ENCODE peak calls at places on chromosomes 12 and 14, in five cellular contexts. L, U, X, R and H are unnamed samples.

GRCh38 chr12:78157199-78157598 is 326.5 kb downstream of the NAV3 start:
- DNase-seq in U (no peak), R (no peak), L (no peak), X (no peak), H (no peak)

GRCh38 chr12:100926669-100927248 is 132.2 kb downstream of the ANO4 start:
- DNase-seq in L (peak; percentile 94), R (no peak), U (peak; percentile 25), X (no peak), H (peak; percentile 2)

GRCh38 chr12:57736743-57737466 is 1.6 kb downstream of the AGAP2 start:
- DNase-seq in L (peak; percentile 46), U (no peak), R (no peak), X (no peak), H (no peak)

GRCh38 chr14:70014696-70015095 is 135.5 kb downstream of the SMOC1 start:
- DNase-seq in U (no peak), L (no peak), X (no peak), R (no peak), H (no peak)

GRCh38 chr14:102938191-102938590 is 15.7 kb downstream of the AMN start:
- DNase-seq in L (no peak), U (no peak), R (no peak), X (no peak), H (no peak)

GRCh38 chr14:101507306-101508150 is 53.8 kb upstream of the DIO3 start:
- DNase-seq in U (no peak), L (no peak), R (no peak), X (no peak), H (no peak)

GRCh38 chr12:4164591-4165558 is 108.7 kb upstream of the CCND2 start:
- DNase-seq in R (no peak), U (no peak), X (no peak), L (peak; percentile 83), H (no peak)

GRCh38 chr14:63249112-63249511 is 44.9 kb downstream of the RHOJ start:
- DNase-seq in L (no peak), R (no peak), X (no peak), U (no peak), H (no peak)

DNA sequence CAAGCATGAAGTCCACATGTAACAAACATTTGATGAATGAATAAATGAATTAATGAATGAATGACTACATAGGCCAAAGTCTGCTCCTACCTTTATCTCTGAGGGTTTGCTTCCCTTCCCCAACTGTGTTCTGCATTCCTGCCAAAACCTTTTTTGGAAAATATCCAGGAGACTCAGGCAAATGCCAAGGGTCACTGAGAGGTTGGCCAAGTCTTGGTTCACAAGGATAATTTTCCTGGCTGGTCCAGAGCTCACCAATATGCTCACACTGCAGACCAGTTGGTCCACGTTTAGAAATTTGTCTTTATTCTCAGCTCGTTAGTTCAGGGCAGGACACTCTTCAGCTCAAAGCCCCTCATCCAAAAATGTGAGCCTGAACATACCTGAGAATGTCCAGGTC is 10.2 kb downstream of the TMEM233 start:
- DNase-seq in X (no peak), U (no peak), R (no peak), L (no peak), H (no peak)
- TF ChIP-seq JUNB in X (no peak), U (no peak), R (no peak), L (no peak), H (no peak)

GRCh38 chr12:93778306-93778705 is 101.1 kb downstream of the CRADD start:
- DNase-seq in R (no peak), X (no peak), L (no peak), U (no peak), H (no peak)

GRCh38 chr12:93776581-93777018 is 99.4 kb downstream of the CRADD start:
- DNase-seq in X (no peak), L (no peak), U (no peak), R (no peak), H (no peak)

GRCh38 chr12:93777249-93777648 is 100.1 kb downstream of the CRADD start:
- DNase-seq in U (no peak), L (no peak), X (no peak), R (no peak), H (no peak)

GRCh38 chr12:93772003-93772402 is 94.8 kb downstream of the CRADD start:
- DNase-seq in X (no peak), R (no peak), U (no peak), L (no peak), H (no peak)

DNA sequence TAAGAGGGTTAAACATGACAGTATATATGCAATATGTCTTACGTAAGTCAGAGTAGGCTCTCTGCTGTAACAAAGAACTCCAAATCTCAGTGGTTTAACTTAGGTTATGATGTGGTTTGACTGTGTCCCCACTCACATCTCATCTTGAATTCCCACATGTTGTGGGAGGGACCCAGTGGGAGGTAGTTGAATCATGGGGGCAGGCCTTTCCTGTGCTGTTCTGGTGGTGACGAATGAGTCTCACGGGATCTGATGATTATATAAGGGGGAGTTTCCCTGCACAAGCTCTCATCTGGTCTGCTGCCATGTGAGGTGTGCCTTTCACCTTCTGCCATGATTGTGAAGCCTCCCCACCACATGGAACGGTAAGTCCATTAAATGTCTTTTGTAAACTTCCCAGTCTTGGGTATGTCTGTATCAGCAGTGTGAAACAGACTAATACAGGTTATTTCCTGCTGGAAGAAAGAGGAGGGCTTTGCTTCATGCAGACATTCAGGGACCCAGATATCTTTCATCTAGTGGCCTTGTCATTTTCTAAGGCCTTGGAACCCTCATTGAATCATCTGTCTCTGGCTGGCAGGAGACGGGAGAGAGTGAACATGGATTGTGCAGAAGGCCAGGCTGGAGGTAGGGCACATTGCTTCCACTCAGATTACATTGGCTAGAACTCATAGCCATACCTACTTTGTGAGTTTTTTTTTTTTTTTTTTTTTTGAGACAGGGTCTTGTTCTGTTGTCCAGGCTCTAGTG is 96.1 kb downstream of the CRADD start:
- DNase-seq in U (no peak), R (no peak), L (no peak), X (no peak), H (no peak)
- TF ChIP-seq JUNB in U (no peak), R (no peak), L (no peak), X (no peak), H (no peak)

GRCh38 chr12:67271976-67272375 is 2.8 kb downstream of the CAND1 start:
- DNase-seq in U (no peak), L (no peak), X (no peak), R (no peak), H (no peak)

GRCh38 chr12:67268335-67268895 is 743 bp upstream of the CAND1 start:
- DNase-seq in U (peak; percentile 98), X (peak; percentile 99), R (no peak), L (peak; percentile 98), H (peak; percentile 95)

GRCh38 chr12:67269632-67270578 is 747 bp downstream of the CAND1 start:
- DNase-seq in R (no peak), X (peak; percentile 18), U (peak; percentile 15), L (peak; percentile 85), H (peak; percentile 44)

GRCh38 chr12:67268896-67269631 is at the start of gene CAND1:
- DNase-seq in U (peak; percentile 98), L (peak; percentile 97), R (peak; percentile 99), X (peak; percentile 95), H (peak; percentile 86)

DNA sequence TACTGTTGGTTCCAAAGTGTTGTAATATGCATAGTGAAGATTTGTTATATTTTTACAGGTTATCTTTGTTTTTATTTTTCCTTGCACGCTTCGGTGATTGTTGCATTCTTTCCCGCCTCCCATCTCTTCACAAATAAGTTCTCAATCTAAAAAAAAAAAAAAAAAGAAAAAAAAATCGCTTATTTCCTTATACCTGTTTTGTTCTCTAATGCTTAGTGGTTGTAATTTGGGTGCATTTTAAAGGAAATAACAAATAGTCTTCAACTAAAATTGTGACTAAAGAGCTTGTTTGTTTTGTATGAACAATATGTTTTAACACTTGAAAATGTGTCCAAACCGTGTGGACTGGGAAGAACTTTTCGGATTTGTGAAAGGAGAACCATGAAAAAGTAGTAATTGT is 1.5 kb downstream of the CAND1 start:
- DNase-seq in L (no peak), X (no peak), R (no peak), U (no peak), H (no peak)
- TF ChIP-seq JUNB in L (no peak), X (no peak), R (no peak), U (no peak), H (no peak)

DNA sequence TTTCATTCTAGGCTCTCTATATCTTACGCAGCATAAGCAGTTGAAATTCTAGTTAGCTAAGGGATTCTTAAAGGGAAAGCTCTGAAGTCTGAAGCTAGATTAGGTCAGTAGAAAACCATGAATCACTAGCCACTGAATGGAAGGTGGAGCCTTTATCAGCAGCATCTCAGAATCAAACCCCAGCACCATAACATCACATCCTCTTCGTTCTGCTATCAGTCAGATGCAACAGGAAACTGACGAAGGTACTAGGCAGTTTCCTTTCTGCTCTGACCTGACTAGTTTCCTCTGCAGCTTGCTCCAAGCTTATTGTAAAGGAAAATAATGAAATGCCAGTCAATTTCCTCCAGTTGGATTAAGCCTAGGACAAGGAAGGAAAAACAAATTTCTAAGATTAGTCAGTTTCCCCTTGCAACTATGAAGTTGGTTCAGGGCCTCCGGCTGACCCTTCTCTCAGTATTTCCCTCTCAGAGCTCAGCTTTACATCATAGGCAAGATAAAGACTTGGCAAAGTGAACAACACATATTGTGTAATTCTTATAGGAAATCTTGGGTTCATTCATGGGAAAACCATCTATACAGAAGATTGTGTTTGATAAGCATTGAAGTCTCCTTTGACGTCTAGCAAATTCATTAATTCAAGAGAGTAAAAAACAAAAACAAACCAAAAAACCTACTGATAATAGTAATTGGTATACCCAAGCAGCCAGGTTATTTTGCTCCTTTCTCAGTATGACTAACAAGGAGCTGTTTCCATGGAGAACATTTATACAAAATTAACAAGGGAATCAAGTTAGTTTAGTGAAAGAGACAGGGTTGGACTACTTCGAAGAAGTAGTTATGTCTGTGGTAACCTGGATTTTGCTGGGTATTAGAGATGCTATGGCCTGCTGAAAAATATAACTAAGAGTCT is 43.4 kb upstream of the CFAP54 start:
- DNase-seq in L (no peak), R (peak; percentile 53), U (no peak), X (no peak), H (peak; percentile 29)
- TF ChIP-seq JUNB in L (no peak), R (peak; percentile 8), U (no peak), X (no peak), H (no peak)

GRCh38 chr14:96920023-96920422 is 122.8 kb downstream of the VRK1 start:
- DNase-seq in X (no peak), R (no peak), U (no peak), L (no peak), H (no peak)
- TF ChIP-seq JUNB in X (no peak), R (no peak), U (no peak), L (no peak), H (no peak)

GRCh38 chr14:60106341-60106740 is 14.6 kb downstream of the PCNX4 start:
- DNase-seq in U (no peak), R (no peak), L (no peak), X (no peak), H (no peak)
- TF ChIP-seq JUNB in U (no peak), R (no peak), L (no peak), X (no peak), H (no peak)

DNA sequence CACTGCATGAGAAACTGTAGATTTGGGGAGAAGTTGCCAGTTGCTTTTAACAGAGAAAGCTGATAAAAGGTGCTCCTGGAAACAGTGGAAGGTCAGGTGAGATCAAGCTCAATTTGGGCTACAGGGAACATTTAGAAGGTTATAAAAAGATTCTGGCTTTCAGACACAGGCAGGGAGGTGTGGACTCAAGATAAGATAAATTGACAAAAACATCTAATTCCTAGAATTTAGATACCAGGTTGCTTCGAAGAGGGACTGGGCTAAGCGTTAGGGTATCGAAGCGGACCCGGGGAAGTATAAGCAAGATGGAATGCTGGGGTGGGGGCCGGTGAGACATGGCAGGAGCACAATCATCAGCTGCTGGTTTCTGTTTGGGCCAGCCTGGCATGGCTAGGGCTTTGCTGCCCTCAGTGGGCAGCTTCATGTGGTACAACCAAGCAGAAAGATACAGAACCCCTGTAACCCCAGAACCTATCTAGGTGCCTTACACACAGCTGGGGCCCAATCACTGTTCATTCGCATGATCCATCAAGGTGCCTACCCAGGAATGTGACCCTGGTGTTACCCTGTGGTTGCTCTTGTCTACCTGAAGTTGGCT is 15.0 kb upstream of the CELA1 start:
- DNase-seq in L (no peak), U (no peak), R (no peak), X (no peak), H (no peak)
- TF ChIP-seq JUNB in L (no peak), U (no peak), R (no peak), X (no peak), H (no peak)

GRCh38 chr14:73491256-73491976 is 683 bp downstream of the RIOX1 start:
- DNase-seq in X (peak; percentile 65), R (no peak), U (peak; percentile 54), L (peak; percentile 68), H (peak; percentile 68)
- TF ChIP-seq JUNB in X (no peak), R (no peak), U (no peak), L (no peak), H (no peak)